ENCODE peak calls at places on chromosomes 12 and 14, in five cellular contexts. One of them, this sample, is unnamed.

GRCh38 chr12:61414470-61414869 is 845.7 kb upstream of the USP15 start:
- DNase-seq in mesothelial cell of epicardium: no peak
- DNase-seq in psoas muscle: no peak
- DNase-seq in mammary epithelial cell: peak
- DNase-seq in tibial nerve: no peak
- DNase-seq in this sample: no peak

GRCh38 chr14:37623971-37624370 is 28.5 kb downstream of the TTC6 start:
- DNase-seq in tibial nerve: no peak
- DNase-seq in psoas muscle: no peak
- DNase-seq in mesothelial cell of epicardium: no peak
- DNase-seq in mammary epithelial cell: peak
- DNase-seq in this sample: no peak

GRCh38 chr14:92677087-92677668 is 71.2 kb downstream of the LGMN start:
- DNase-seq in psoas muscle: no peak
- DNase-seq in mammary epithelial cell: no peak
- DNase-seq in tibial nerve: no peak
- DNase-seq in mesothelial cell of epicardium: no peak
- DNase-seq in this sample: no peak

GRCh38 chr12:15122349-15122748 is 98.9 kb downstream of the RERG start:
- DNase-seq in tibial nerve: no peak
- DNase-seq in mammary epithelial cell: no peak
- DNase-seq in psoas muscle: no peak
- DNase-seq in mesothelial cell of epicardium: no peak
- DNase-seq in this sample: no peak

GRCh38 chr12:12872139-12872933 is 19.0 kb upstream of the GPRC5A start:
- DNase-seq in mesothelial cell of epicardium: no peak
- DNase-seq in mammary epithelial cell: peak
- DNase-seq in psoas muscle: no peak
- DNase-seq in tibial nerve: no peak
- DNase-seq in this sample: no peak

GRCh38 chr12:42643881-42644579 is 54.5 kb upstream of the PRICKLE1 start:
- DNase-seq in psoas muscle: no peak
- DNase-seq in mesothelial cell of epicardium: no peak
- DNase-seq in mammary epithelial cell: no peak
- DNase-seq in tibial nerve: no peak
- DNase-seq in this sample: no peak

GRCh38 chr14:105774001-105774400 is 247.6 kb downstream of the TMEM121 start:
- DNase-seq in mammary epithelial cell: no peak
- DNase-seq in tibial nerve: no peak
- DNase-seq in psoas muscle: no peak
- DNase-seq in mesothelial cell of epicardium: no peak
- DNase-seq in this sample: no peak

GRCh38 chr14:104805326-104805678 is 4.4 kb downstream of the ZBTB42 start:
- DNase-seq in psoas muscle: peak
- DNase-seq in tibial nerve: no peak
- DNase-seq in mesothelial cell of epicardium: no peak
- DNase-seq in mammary epithelial cell: no peak
- DNase-seq in this sample: no peak

GRCh38 chr14:72617391-72618011 is 276.4 kb downstream of the DPF3 start:
- DNase-seq in mesothelial cell of epicardium: no peak
- DNase-seq in tibial nerve: no peak
- DNase-seq in mammary epithelial cell: peak
- DNase-seq in psoas muscle: no peak
- DNase-seq in this sample: no peak

GRCh38 chr14:102608064-102608446 is 15.6 kb downstream of the RCOR1 start:
- DNase-seq in tibial nerve: no peak
- DNase-seq in psoas muscle: no peak
- DNase-seq in mammary epithelial cell: no peak
- DNase-seq in mesothelial cell of epicardium: no peak
- DNase-seq in this sample: no peak

GRCh38 chr12:91331371-91331770 is 148.8 kb upstream of the DCN start:
- DNase-seq in tibial nerve: no peak
- DNase-seq in mammary epithelial cell: no peak
- DNase-seq in psoas muscle: no peak
- DNase-seq in mesothelial cell of epicardium: no peak
- DNase-seq in this sample: no peak

GRCh38 chr14:104895786-104896642 is 28.7 kb upstream of the PLD4 start:
- DNase-seq in mesothelial cell of epicardium: peak
- DNase-seq in psoas muscle: peak
- DNase-seq in tibial nerve: no peak
- DNase-seq in mammary epithelial cell: no peak
- DNase-seq in this sample: no peak

GRCh38 chr14:61493996-61494395 is 172.6 kb downstream of the PRKCH start:
- DNase-seq in tibial nerve: no peak
- DNase-seq in psoas muscle: no peak
- DNase-seq in mammary epithelial cell: no peak
- DNase-seq in mesothelial cell of epicardium: no peak
- DNase-seq in this sample: no peak

GRCh38 chr12:45273717-45274271 is 57.9 kb downstream of the ANO6 start:
- DNase-seq in mammary epithelial cell: peak
- DNase-seq in tibial nerve: no peak
- DNase-seq in mesothelial cell of epicardium: no peak
- DNase-seq in psoas muscle: no peak
- DNase-seq in this sample: peak

GRCh38 chr12:110677206-110677911 is 11.6 kb downstream of the HVCN1 start:
- DNase-seq in mesothelial cell of epicardium: no peak
- DNase-seq in psoas muscle: no peak
- DNase-seq in tibial nerve: no peak
- DNase-seq in mammary epithelial cell: no peak
- DNase-seq in this sample: no peak

GRCh38 chr14:88473791-88474190 is 81.0 kb downstream of the PTPN21 start:
- DNase-seq in mammary epithelial cell: no peak
- DNase-seq in tibial nerve: no peak
- DNase-seq in mesothelial cell of epicardium: no peak
- DNase-seq in psoas muscle: no peak
- DNase-seq in this sample: no peak

GRCh38 chr12:105672576-105672975 is 342.1 kb downstream of the C12orf75 start:
- DNase-seq in psoas muscle: peak
- DNase-seq in mammary epithelial cell: no peak
- DNase-seq in mesothelial cell of epicardium: no peak
- DNase-seq in tibial nerve: peak
- DNase-seq in this sample: no peak

GRCh38 chr12:109523071-109523470 is 45.6 kb downstream of the UBE3B start:
- DNase-seq in mammary epithelial cell: no peak
- DNase-seq in tibial nerve: no peak
- DNase-seq in mesothelial cell of epicardium: no peak
- DNase-seq in psoas muscle: no peak
- DNase-seq in this sample: no peak

GRCh38 chr12:89257355-89257754 is 94.9 kb downstream of the DUSP6 start:
- DNase-seq in mesothelial cell of epicardium: no peak
- DNase-seq in psoas muscle: no peak
- DNase-seq in tibial nerve: no peak
- DNase-seq in mammary epithelial cell: no peak
- DNase-seq in this sample: no peak

GRCh38 chr12:26704684-26705475 is 128.1 kb downstream of the ITPR2 start:
- DNase-seq in mesothelial cell of epicardium: no peak
- DNase-seq in mammary epithelial cell: no peak
- DNase-seq in tibial nerve: no peak
- DNase-seq in psoas muscle: no peak
- DNase-seq in this sample: no peak

GRCh38 chr12:120628919-120629318 is 11.5 kb upstream of the CABP1 start:
- DNase-seq in tibial nerve: no peak
- DNase-seq in psoas muscle: no peak
- DNase-seq in mesothelial cell of epicardium: no peak
- DNase-seq in mammary epithelial cell: no peak
- DNase-seq in this sample: no peak
- TF ChIP-seq CTCF in tibial nerve: no peak
- TF ChIP-seq CTCF in psoas muscle: no peak
- TF ChIP-seq CTCF in mesothelial cell of epicardium: no peak
- TF ChIP-seq CTCF in mammary epithelial cell: no peak
- TF ChIP-seq CTCF in this sample: no peak

GRCh38 chr12:56151672-56152131 is 685 bp upstream of the MYL6B start:
- DNase-seq in psoas muscle: peak
- DNase-seq in mesothelial cell of epicardium: peak
- DNase-seq in tibial nerve: no peak
- DNase-seq in mammary epithelial cell: peak
- DNase-seq in this sample: no peak
- TF ChIP-seq CTCF in psoas muscle: peak
- TF ChIP-seq CTCF in mesothelial cell of epicardium: peak
- TF ChIP-seq CTCF in tibial nerve: peak
- TF ChIP-seq CTCF in mammary epithelial cell: peak
- TF ChIP-seq CTCF in this sample: peak

DNA sequence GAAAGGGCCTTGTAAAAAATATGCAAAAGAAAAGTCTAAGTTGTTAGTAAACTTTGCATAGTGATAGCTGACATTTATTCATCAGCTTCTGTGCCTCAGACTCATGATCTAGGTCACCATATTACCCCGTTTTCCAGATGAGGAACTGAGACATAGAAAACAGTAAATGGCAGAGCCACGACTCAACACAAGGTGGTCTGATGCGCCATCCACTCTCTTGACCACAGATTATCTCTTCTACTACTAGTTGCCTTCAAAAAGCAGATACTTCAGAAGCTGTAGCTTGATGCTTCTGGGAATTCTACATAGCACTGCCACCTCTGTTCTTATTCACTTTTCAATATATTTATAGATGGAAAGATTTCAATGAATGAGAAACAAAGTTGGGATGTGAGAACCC is 28.2 kb upstream of the PTCSC3 start:
- DNase-seq in tibial nerve: no peak
- DNase-seq in mammary epithelial cell: no peak
- DNase-seq in mesothelial cell of epicardium: no peak
- DNase-seq in psoas muscle: no peak
- DNase-seq in this sample: no peak
- TF ChIP-seq CTCF in tibial nerve: no peak
- TF ChIP-seq CTCF in mammary epithelial cell: no peak
- TF ChIP-seq CTCF in mesothelial cell of epicardium: no peak
- TF ChIP-seq CTCF in psoas muscle: no peak
- TF ChIP-seq CTCF in this sample: no peak

GRCh38 chr12:71685961-71686657 is at the start of gene TMEM19:
- DNase-seq in mammary epithelial cell: peak
- DNase-seq in tibial nerve: peak
- DNase-seq in mesothelial cell of epicardium: peak
- DNase-seq in psoas muscle: peak
- DNase-seq in this sample: peak
- TF ChIP-seq CTCF in mammary epithelial cell: peak
- TF ChIP-seq CTCF in tibial nerve: peak
- TF ChIP-seq CTCF in mesothelial cell of epicardium: no peak
- TF ChIP-seq CTCF in psoas muscle: no peak
- TF ChIP-seq CTCF in this sample: no peak